ENCODE peak calls at places on chromosomes 16 and 17, in seven cellular contexts. D, O, B, Z, P, R and G are unnamed samples. For H3K9me3 and H3K4me1, the result is how much of the 10 kb centered on the place peaks cover.

GRCh38 chr17:75417054-75417453 is 11.6 kb upstream of the GRB2 start:
- DNase-seq in D (no peak), O (no peak), B (peak), Z (peak), P (no peak), R (no peak), G (no peak)

GRCh38 chr16:26672206-26672605 is 394.5 kb upstream of the C16orf82 start:
- DNase-seq in D (no peak), O (no peak), B (no peak), Z (no peak), P (no peak), R (no peak), G (no peak)

GRCh38 chr17:30933966-30934365 is 12.2 kb downstream of the ADAP2 start:
- DNase-seq in D (no peak), O (no peak), B (no peak), Z (no peak), P (no peak), R (no peak), G (no peak)

GRCh38 chr17:50511058-50511457 is 2.8 kb downstream of the MYCBPAP start:
- DNase-seq in D (peak), O (no peak), B (no peak), Z (no peak), P (no peak), R (peak), G (peak)

GRCh38 chr16:85733839-85734170 is 17.1 kb downstream of the C16orf74 start:
- DNase-seq in D (no peak), O (peak), B (no peak), Z (peak), P (no peak), R (no peak), G (peak)

GRCh38 chr16:81818514-81819304 is 39.6 kb downstream of the PLCG2 start:
- DNase-seq in D (no peak), O (no peak), B (no peak), Z (no peak), P (no peak), R (no peak), G (no peak)

GRCh38 chr17:40351185-40352043 is 13.1 kb downstream of the GJD3 start:
- DNase-seq in D (no peak), O (no peak), B (no peak), Z (peak), P (no peak), R (no peak), G (no peak)

GRCh38 chr17:81915331-81915730 is 2.6 kb downstream of the SIRT7 start:
- DNase-seq in D (no peak), O (no peak), B (no peak), Z (no peak), P (no peak), R (no peak), G (no peak)

GRCh38 chr17:57608369-57609124 is 136.6 kb downstream of the CCDC182 start:
- DNase-seq in D (no peak), O (no peak), B (no peak), Z (no peak), P (no peak), R (no peak), G (no peak)

GRCh38 chr17:80034654-80034976 is 1.1 kb downstream of the TBC1D16 start:
- DNase-seq in D (no peak), O (no peak), B (no peak), Z (no peak), P (no peak), R (no peak), G (no peak)

GRCh38 chr16:65833171-65833871 is 533.2 kb upstream of the CDH5 start:
- DNase-seq in D (no peak), O (no peak), B (no peak), Z (no peak), P (peak), R (no peak), G (peak)

GRCh38 chr17:49990921-49991320 is 4.1 kb downstream of the DLX3 start:
- DNase-seq in D (no peak), O (no peak), B (no peak), Z (no peak), P (no peak), R (no peak), G (no peak)

GRCh38 chr17:66809408-66809807 is 25.5 kb upstream of the CACNG5 start:
- DNase-seq in D (no peak), O (no peak), B (no peak), Z (no peak), P (no peak), R (no peak), G (no peak)

GRCh38 chr16:75787421-75787820 is 61.1 kb upstream of the CPHXL start:
- DNase-seq in D (no peak), O (no peak), B (no peak), Z (no peak), P (no peak), R (no peak), G (no peak)

GRCh38 chr17:16442141-16442540 is 26.8 kb downstream of the TRPV2 start:
- DNase-seq in D (no peak), O (no peak), B (no peak), Z (peak), P (no peak), R (no peak), G (peak)

GRCh38 chr16:75225678-75226515 is 7.1 kb downstream of the CTRB1 start:
- DNase-seq in D (no peak), O (no peak), B (no peak), Z (no peak), P (no peak), R (no peak), G (no peak)

GRCh38 chr16:3413730-3414379 is 12.8 kb downstream of the ZNF174 start:
- DNase-seq in D (no peak), O (no peak), B (no peak), Z (no peak), P (no peak), R (no peak), G (no peak)

GRCh38 chr16:3408561-3409197 is 7.7 kb downstream of the ZNF174 start:
- DNase-seq in D (no peak), O (no peak), B (no peak), Z (no peak), P (no peak), R (no peak), G (no peak)
- H3K9me3 ChIP-seq in D (half or more), O (half or more), B (under half), Z (under half), P (under half), R (half or more), G (under half)

GRCh38 chr16:58024347-58024672 is 1.2 kb upstream of the MMP15 start:
- DNase-seq in D (no peak), O (no peak), B (no peak), Z (no peak), P (no peak), R (no peak), G (no peak)
- H3K4me1 ChIP-seq in D (under half), O (under half), B (under half), Z (under half), P (under half), R (under half), G (under half)

GRCh38 chr16:89562939-89563338 is 2.5 kb downstream of the RPL13 start:
- DNase-seq in D (no peak), O (no peak), B (no peak), Z (no peak), P (no peak), R (no peak), G (no peak)
- H3K27ac ChIP-seq in D (peak), O (no peak), B (no peak), Z (no peak), P (no peak), R (no peak), G (no peak)

DNA sequence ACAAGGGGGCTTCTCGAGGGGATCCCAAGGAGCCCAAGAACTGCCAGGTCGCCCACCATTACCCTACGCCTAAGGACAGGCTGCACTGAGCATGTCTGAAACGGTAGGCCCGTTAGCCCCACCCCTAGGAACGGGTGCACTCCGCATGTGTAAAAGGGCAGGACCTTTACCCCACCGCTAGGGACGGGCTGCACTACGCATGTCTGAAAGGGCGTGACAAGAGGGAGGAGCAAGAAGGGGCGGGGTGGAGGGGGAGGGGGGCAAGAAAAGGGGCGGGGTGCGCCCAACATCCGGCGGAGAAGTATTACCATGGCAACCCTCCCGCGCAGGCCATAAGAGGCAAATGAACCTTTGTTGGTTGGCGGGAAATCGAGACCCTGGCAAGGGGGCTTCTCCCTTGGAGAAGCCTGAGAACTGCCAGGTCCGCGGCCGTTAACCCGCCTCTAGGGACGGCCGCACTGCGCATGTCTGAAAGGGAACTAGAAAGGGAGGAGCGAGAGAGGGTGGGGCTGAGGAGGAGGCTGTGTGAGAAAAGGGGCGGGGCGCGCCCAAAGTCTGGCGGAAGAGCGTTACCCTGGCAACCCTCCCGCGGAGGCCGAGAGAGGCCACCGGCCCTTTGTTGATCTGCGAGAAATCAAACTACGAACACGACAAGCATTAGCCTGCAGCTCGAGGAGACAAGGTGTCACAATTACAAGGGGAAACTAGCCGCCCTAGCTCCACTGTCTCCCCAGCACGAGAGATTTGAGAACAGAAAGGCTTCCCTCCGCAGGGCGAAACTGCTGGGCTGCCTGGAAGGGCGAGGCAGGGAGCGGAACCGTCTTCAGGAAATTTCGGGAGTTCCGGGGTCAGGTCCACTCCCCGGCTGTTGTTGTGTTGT is 2046.8 kb downstream of the TP53TG3F start:
- DNase-seq in D (no peak), O (no peak), B (no peak), Z (peak), P (no peak), R (no peak), G (no peak)
- H3K9me3 ChIP-seq in D (under half), O (under half), B (under half), Z (under half), P (under half), R (under half), G (under half)

DNA sequence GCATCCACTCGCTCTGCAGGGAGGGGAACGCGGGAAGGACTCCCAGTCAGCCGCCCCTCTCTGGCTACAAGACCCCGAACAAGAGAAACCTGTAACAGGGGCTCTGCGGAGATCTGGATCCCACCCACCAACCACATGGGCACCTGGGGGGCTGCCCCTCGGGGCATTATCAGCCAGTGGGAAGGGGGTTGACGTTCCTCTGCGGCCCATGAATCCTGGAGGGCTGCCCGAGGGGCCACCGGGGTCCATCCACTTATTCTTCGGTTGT is 1.8 kb upstream of the PCGF2 start:
- DNase-seq in D (no peak), O (no peak), B (no peak), Z (no peak), P (no peak), R (no peak), G (no peak)
- H3K4me1 ChIP-seq in D (half or more), O (under half), B (under half), Z (under half), P (under half), R (half or more), G (under half)

GRCh38 chr16:28899882-28900600 is 21.8 kb downstream of the ATP2A1 start:
- DNase-seq in D (no peak), O (no peak), B (no peak), Z (no peak), P (no peak), R (no peak), G (no peak)
- H3K27ac ChIP-seq in D (no peak), O (no peak), B (no peak), Z (no peak), P (no peak), R (no peak), G (no peak)

DNA sequence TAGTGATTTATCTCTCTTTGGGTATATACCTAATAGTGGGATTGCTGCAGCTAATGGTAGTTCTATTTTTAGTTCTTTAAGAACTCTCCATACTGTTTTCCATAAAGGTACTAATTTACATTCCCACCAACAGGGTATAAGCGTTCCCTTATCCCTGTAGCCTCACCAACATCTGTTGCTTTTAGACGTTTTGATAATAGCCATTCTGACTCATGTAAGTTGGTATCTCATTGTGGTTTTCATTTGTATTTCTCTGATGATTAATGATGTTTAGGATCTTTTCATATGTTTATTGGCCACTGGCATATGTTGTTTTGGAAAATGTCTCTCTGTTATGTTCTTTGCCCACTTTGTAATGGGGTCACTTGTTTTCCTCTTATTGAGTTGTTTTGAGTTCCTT is 88.5 kb upstream of the ZNF267 start:
- DNase-seq in D (no peak), O (no peak), B (no peak), Z (no peak), P (no peak), R (no peak), G (no peak)
- H3K9me3 ChIP-seq in D (half or more), O (under half), B (under half), Z (under half), P (under half), R (under half), G (under half)

DNA sequence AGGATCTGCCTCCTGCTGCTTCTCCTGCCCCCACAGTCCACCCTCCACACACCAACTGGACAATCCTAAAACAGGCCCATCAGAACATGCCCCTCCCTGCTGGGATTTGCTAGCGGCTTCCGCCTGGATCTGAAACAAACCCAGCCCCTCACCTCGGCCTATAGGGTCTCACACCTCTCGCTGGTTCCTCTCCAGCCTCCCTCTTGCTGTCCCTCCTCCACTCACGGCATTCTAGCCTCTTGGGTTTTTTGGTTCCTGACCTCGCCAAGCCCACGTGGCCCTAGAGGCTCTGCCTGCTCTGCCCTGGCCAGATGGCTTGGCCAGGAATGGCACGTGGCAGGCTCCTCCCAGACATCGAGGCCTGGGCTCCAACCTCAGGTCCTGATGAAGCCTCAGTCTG is 15.7 kb upstream of the MTSS2 start:
- DNase-seq in D (no peak), O (no peak), B (no peak), Z (no peak), P (no peak), R (no peak), G (no peak)
- H3K4me1 ChIP-seq in D (under half), O (under half), B (under half), Z (under half), P (under half), R (under half), G (half or more)